ENCODE peak calls at places on chromosomes 13 and 19, in nine cellular contexts. F, N, O, R, C, I, E, A and U are unnamed samples.

GRCh38 chr19:34662919-34663318 is 14.0 kb downstream of the SCGB2B2 start:
- DNase-seq in E (no peak), N (no peak), A (no peak), C (peak), R (no peak), I (peak), F (no peak), O (no peak), U (no peak)

GRCh38 chr13:100361504-100361903 is 227.1 kb downstream of the GGACT start:
- DNase-seq in I (no peak), F (no peak), O (no peak), A (no peak), E (no peak), R (no peak), N (no peak), C (peak), U (no peak)

GRCh38 chr19:42291437-42291815 is 10.5 kb upstream of the PRR19 start:
- DNase-seq in R (no peak), A (no peak), C (no peak), I (no peak), N (peak), F (no peak), O (no peak), E (no peak), U (no peak)

GRCh38 chr19:12936582-12936981 is 1.8 kb upstream of the CALR start:
- DNase-seq in R (no peak), O (no peak), F (no peak), A (no peak), C (no peak), I (no peak), N (no peak), E (no peak), U (no peak)

GRCh38 chr13:112643759-112644459 is 45.9 kb upstream of the ATP11A start:
- DNase-seq in O (no peak), N (no peak), A (no peak), F (no peak), C (no peak), R (no peak), E (no peak), I (peak), U (peak)

GRCh38 chr19:4018140-4018613 is 10.6 kb downstream of the PIAS4 start:
- DNase-seq in I (no peak), O (no peak), C (no peak), E (no peak), F (no peak), R (no peak), A (no peak), N (no peak), U (no peak)

GRCh38 chr13:87941244-87941643 is 270.1 kb downstream of the SLITRK5 start:
- DNase-seq in O (no peak), R (no peak), C (no peak), A (no peak), N (no peak), E (no peak), I (no peak), F (no peak), U (no peak)

GRCh38 chr13:43364210-43365041 is 341.0 kb downstream of the DNAJC15 start:
- DNase-seq in O (no peak), C (peak), I (no peak), N (no peak), A (no peak), F (no peak), E (peak), R (peak), U (no peak)

GRCh38 chr19:3983542-3983914 is 1.7 kb downstream of the EEF2 start:
- DNase-seq in I (no peak), N (no peak), F (no peak), R (no peak), E (no peak), C (peak), A (no peak), O (no peak), U (no peak)

GRCh38 chr13:99055286-99056073 is 77.6 kb upstream of the DOCK9 start:
- DNase-seq in E (no peak), C (peak), A (no peak), R (no peak), F (no peak), N (peak), I (no peak), O (no peak), U (no peak)

GRCh38 chr13:49307365-49307764 is 59.6 kb downstream of the CDADC1 start:
- DNase-seq in I (no peak), F (peak), N (no peak), O (no peak), R (no peak), E (peak), C (no peak), A (no peak), U (no peak)

GRCh38 chr13:111908981-111909380 is 158.0 kb upstream of the SOX1 start:
- DNase-seq in N (no peak), R (no peak), E (no peak), A (no peak), I (no peak), F (no peak), C (no peak), O (no peak), U (no peak)

GRCh38 chr13:33286143-33286542 is 588 bp upstream of the STARD13 start:
- DNase-seq in F (peak), C (no peak), A (no peak), I (no peak), E (no peak), O (no peak), R (peak), N (no peak), U (no peak)

GRCh38 chr13:102402292-102402691 is 444 bp upstream of the FGF14 start:
- DNase-seq in I (no peak), F (peak), O (no peak), A (no peak), E (peak), R (peak), N (peak), C (no peak), U (peak)

GRCh38 chr13:24247016-24247415 is 62.4 kb upstream of the C1QTNF9 start:
- DNase-seq in O (no peak), A (no peak), N (no peak), F (no peak), C (no peak), E (no peak), I (no peak), R (no peak), U (no peak)

GRCh38 chr19:1655131-1655981 is 2.9 kb upstream of the TCF3 start:
- DNase-seq in F (no peak), N (peak), A (no peak), R (no peak), I (no peak), O (no peak), E (no peak), C (no peak), U (peak)

GRCh38 chr13:51838235-51838846 is 6.6 kb downstream of the TMEM272 start:
- DNase-seq in F (no peak), O (no peak), E (no peak), N (no peak), R (peak), A (no peak), C (no peak), I (no peak), U (no peak)

GRCh38 chr19:33199441-33200265 is 5.5 kb downstream of the LRP3 start:
- DNase-seq in E (no peak), N (no peak), A (no peak), F (no peak), I (no peak), R (no peak), C (no peak), O (no peak), U (no peak)

GRCh38 chr13:93079294-93079693 is 147.3 kb upstream of the GPC6 start:
- DNase-seq in C (no peak), E (no peak), I (no peak), N (no peak), R (no peak), F (no peak), A (no peak), O (no peak), U (no peak)

GRCh38 chr13:39047560-39047959 is 9.3 kb downstream of the NHLRC3 start:
- DNase-seq in I (no peak), C (no peak), F (no peak), R (no peak), A (peak), O (no peak), N (no peak), E (no peak), U (no peak)

GRCh38 chr19:45769054-45769782 is at the start of gene SIX5:
- DNase-seq in E (peak), O (peak), C (peak), A (peak), R (peak), F (peak), I (peak), N (peak), U (peak)

GRCh38 chr19:11465605-11466004 is 15.2 kb downstream of the ELAVL3 start:
- DNase-seq in O (no peak), I (no peak), F (no peak), E (no peak), C (no peak), R (no peak), N (no peak), A (no peak), U (no peak)

GRCh38 chr13:113080361-113080831 is 25.2 kb upstream of the F7 start:
- DNase-seq in I (no peak), N (peak), O (no peak), A (no peak), F (no peak), R (no peak), C (no peak), E (peak), U (no peak)

GRCh38 chr19:11094520-11094894 is 5.2 kb downstream of the LDLR start:
- DNase-seq in A (no peak), R (no peak), I (no peak), F (no peak), E (no peak), N (no peak), C (no peak), O (no peak), U (no peak)

GRCh38 chr19:8922591-8922990 is 87.6 kb downstream of the MUC16 start:
- DNase-seq in C (no peak), E (no peak), R (no peak), F (no peak), O (no peak), N (peak), A (no peak), I (no peak), U (no peak)

GRCh38 chr19:35388277-35389054 is 17.6 kb downstream of the GPR42 start:
- DNase-seq in O (no peak), C (no peak), R (no peak), I (no peak), N (no peak), F (no peak), A (peak), E (no peak), U (no peak)

GRCh38 chr19:16327911-16328823 is 3.5 kb downstream of the KLF2 start:
- DNase-seq in N (no peak), C (peak), E (peak), R (peak), I (peak), O (peak), F (peak), A (peak), U (peak)

GRCh38 chr13:105220063-105220462 is 1315.4 kb downstream of the EFNB2 start:
- DNase-seq in C (no peak), I (no peak), E (no peak), O (no peak), A (no peak), F (no peak), N (no peak), R (no peak), U (no peak)

GRCh38 chr19:3708207-3708931 is at the start of gene TJP3:
- DNase-seq in F (no peak), E (no peak), I (peak), C (no peak), O (no peak), A (peak), N (peak), R (peak), U (peak)

GRCh38 chr19:50205681-50206138 is 2.3 kb downstream of the MYH14 start:
- DNase-seq in I (peak), C (no peak), R (no peak), A (peak), N (peak), O (no peak), E (no peak), F (no peak), U (peak)

GRCh38 chr19:55071913-55072312 is 3.8 kb upstream of the EPS8L1 start:
- DNase-seq in N (no peak), E (no peak), F (no peak), R (no peak), C (no peak), O (no peak), A (no peak), I (no peak), U (no peak)

GRCh38 chr13:42707596-42707995 is 73.8 kb upstream of the FAM216B start:
- DNase-seq in R (no peak), A (no peak), N (no peak), E (no peak), F (no peak), O (no peak), C (no peak), I (no peak), U (no peak)

GRCh38 chr13:113787694-113788093 is 28.7 kb downstream of the TMEM255B start:
- DNase-seq in O (no peak), F (no peak), R (no peak), C (no peak), E (no peak), N (no peak), I (no peak), A (no peak), U (no peak)

GRCh38 chr19:850221-850978 is 1.7 kb upstream of the ELANE start:
- DNase-seq in R (peak), C (no peak), A (peak), I (peak), E (peak), F (peak), N (peak), O (peak), U (peak)

GRCh38 chr13:107421028-107421427 is 794.3 kb downstream of the LIG4 start:
- DNase-seq in A (no peak), E (no peak), F (no peak), R (no peak), C (peak), O (no peak), N (no peak), I (no peak), U (no peak)

GRCh38 chr13:19596086-19596485 is 34.8 kb upstream of the TPTE2 start:
- DNase-seq in I (no peak), R (no peak), N (no peak), F (no peak), A (no peak), C (no peak), E (no peak), O (no peak), U (no peak)

GRCh38 chr19:16070366-16070990 is 5.8 kb upstream of the TPM4 start:
- DNase-seq in O (no peak), I (peak), F (peak), R (peak), A (peak), N (peak), C (peak), E (peak), U (peak)

GRCh38 chr19:2061936-2062729 is 11.1 kb upstream of the MKNK2 start:
- DNase-seq in O (no peak), R (peak), A (no peak), C (no peak), F (peak), I (no peak), N (no peak), E (no peak), U (peak)

DNA sequence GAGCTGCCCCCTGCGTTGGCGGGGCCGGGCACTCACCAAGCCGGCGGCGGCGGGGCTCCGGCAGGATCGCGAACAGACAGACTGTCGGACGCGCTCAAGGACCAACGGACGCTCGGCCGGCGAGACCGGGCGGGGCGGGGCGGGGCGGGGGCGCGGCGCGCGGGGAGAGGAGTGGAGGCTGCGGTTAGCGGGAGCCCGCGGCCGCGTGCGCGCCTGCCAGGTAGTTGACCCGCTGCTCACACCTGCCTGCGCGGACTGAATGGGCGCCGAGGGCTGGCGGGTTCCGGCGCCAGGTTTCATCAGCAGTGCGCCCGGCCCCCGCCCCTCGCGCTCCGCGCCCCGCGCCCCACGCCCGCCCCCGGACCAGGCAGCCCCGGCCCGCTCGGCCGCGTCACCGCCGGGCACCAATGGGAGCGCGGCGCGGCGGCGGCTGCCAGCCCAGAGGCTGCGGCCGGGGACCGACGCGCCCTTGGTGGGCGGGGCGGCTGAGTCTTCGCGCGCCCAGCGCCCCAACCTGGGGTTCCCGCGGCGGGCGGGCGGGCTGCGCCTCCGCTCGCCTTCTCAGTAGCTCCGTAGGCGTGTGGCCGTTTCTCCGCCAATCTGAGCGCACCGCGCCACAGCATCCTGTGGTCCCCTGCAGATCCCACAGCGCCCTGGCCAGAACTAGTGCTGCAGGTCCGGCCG is at the start of gene SLC7A1:
- DNase-seq in N (peak), E (peak), F (peak), I (peak), C (peak), A (peak), O (peak), R (peak), U (peak)
- H3K27ac ChIP-seq in N (peak), E (peak), F (peak), I (peak), C (peak), A (peak), O (peak), R (no peak), U (peak)

DNA sequence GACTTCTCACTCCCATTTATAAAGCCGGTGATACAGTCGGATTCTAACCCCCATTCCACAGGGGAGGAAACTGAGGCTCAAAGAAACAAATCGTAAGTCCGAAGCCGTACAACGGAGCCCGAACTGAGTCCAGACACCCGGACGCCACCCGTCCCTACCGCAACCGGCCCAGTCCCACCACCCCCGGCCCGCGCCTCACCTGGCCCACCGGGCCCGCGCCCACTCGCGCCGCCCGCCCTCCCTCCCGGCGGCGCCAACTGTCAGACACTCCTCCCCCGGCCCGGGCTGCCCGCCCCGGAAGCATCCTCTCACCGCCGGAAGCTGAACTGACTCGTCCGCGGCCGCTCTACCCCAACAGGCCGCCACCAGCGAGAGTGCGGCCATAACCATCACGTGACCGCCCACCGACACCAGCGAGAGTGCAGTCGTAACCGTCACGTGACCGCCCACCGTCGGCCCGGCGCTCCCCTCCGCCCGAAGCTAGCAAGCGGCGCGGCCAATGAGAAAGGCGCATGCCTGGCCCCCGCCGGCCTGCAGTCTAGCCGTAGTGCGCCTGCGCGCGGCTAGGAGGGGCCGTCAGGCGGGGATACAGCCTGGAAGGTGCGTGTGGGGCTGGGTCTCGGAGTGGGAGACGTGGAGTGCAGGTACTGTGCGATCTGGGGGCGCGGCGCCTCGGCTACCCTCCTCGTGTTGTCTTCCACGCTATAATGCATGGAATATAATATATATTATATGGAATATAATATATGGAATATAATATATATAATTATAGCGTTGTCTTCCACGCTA is at the start of the genes C19orf47 and PLD3:
- DNase-seq in R (peak), E (peak), A (peak), C (peak), N (peak), I (peak), F (peak), O (peak), U (peak)
- TF ChIP-seq POLR2A in R (peak), E (peak), A (peak), C (peak), N (no peak), I (peak), F (peak), O (peak), U (peak)

DNA sequence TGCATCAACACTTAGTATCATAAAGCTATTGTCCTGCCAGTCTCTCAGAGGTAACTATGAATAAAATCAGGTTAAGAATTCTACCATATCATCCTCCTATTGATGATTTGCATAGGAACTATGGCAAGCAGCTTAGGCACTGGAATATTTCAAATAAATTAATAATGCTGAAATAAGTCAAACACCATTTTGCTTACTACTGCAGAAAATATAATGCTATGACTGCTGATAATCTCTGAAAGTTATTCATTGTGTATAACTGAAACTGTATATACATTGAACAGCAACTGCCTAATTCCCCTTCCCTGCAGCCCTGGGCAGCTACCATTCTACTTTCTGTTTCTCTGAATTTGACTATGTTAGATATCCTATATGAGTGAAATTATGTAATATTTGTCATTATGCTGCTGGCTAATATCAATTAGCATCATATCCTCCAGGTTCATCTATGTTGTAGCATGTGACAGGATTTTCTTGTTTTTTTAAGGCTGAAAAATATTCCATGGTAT is 318.8 kb upstream of the SGCG start:
- DNase-seq in N (no peak), R (no peak), A (no peak), F (no peak), O (no peak), I (no peak), E (no peak), C (no peak), U (no peak)
- H3K27ac ChIP-seq in N (no peak), R (no peak), A (no peak), F (no peak), O (no peak), I (no peak), E (no peak), C (no peak), U (no peak)

GRCh38 chr19:6172074-6172863 is 36.8 kb downstream of the ACSBG2 start:
- DNase-seq in F (no peak), A (no peak), O (no peak), R (no peak), C (no peak), N (no peak), E (no peak), I (no peak), U (no peak)

GRCh38 chr19:6173190-6173589 is 37.7 kb downstream of the ACSBG2 start:
- DNase-seq in C (no peak), E (no peak), R (no peak), A (no peak), I (peak), F (no peak), O (no peak), N (no peak), U (no peak)
- TF ChIP-seq POLR2A in C (no peak), E (no peak), R (no peak), A (no peak), I (no peak), F (no peak), O (no peak), N (no peak), U (no peak)

DNA sequence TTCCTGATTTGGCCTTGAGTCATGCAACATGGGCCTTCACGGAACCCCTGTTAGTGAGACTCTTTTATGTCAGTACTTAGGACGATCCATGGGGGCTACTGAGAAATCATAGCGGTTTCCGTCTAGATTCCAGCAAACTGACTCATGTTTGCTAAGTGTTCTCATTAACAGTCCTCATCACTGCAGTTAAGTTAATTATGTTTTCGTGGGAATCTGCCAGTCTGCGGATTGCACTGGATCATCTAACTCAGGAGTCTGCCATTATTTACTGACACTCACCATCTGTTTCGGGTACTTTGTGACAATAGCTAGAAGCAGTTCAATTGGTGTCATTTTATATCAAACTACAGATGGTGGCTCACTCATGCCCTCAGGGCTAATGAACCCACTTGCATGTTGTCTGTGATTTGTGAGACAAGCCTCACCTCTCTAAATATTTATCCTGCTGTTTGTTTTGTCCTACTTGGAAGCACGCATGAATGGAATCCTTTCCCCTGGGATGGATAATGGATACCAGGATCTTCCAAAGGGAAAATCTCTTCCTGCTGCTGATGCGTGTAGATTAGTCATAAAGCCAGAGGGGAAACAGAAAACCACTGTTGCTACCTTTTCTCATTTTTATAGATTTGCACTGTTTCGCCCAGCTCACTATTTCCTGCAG is 61.8 kb downstream of the RAB20 start:
- DNase-seq in F (no peak), N (no peak), C (no peak), E (no peak), O (no peak), A (no peak), R (no peak), I (no peak), U (no peak)
- H3K27ac ChIP-seq in F (no peak), N (no peak), C (no peak), E (no peak), O (no peak), A (no peak), R (no peak), I (no peak), U (no peak)